ENCODE peak calls at places on chromosomes 16 and 17, in eight cellular contexts. E, T, V, B, L, H, W and R are unnamed samples.

GRCh38 chr17:83053779-83054451 is 25.5 kb upstream of the METRNL start:
- DNase-seq in E (no peak), T (no peak), V (no peak), B (peak), L (no peak), H (no peak), W (no peak), R (peak)

GRCh38 chr16:46719528-46719927 is 28.6 kb downstream of the MYLK3 start:
- DNase-seq in E (no peak), T (no peak), V (no peak), B (no peak), L (no peak), H (no peak), W (no peak), R (no peak)

GRCh38 chr17:15341385-15341849 is at the start of gene TEKT3:
- DNase-seq in E (peak), T (peak), V (peak), B (no peak), L (peak), H (no peak), W (no peak), R (no peak)

GRCh38 chr16:54178491-54178976 is 108.1 kb downstream of the IRX3 start:
- DNase-seq in E (no peak), T (peak), V (no peak), B (no peak), L (no peak), H (no peak), W (no peak), R (no peak)

GRCh38 chr17:29603109-29603674 is 10.3 kb downstream of the ANKRD13B start:
- DNase-seq in E (no peak), T (no peak), V (no peak), B (no peak), L (no peak), H (no peak), W (no peak), R (no peak)

GRCh38 chr17:60947100-60947499 is 269.4 kb downstream of the BCAS3 start:
- DNase-seq in E (no peak), T (no peak), V (no peak), B (no peak), L (no peak), H (peak), W (no peak), R (no peak)

GRCh38 chr17:29566473-29567361 is at the start of gene ABHD15:
- DNase-seq in E (peak), T (peak), V (peak), B (no peak), L (peak), H (no peak), W (no peak), R (no peak)

GRCh38 chr17:67105213-67105612 is 60.9 kb downstream of the CACNG1 start:
- DNase-seq in E (no peak), T (no peak), V (no peak), B (no peak), L (peak), H (no peak), W (no peak), R (no peak)

GRCh38 chr17:8650119-8650499 is 19.6 kb upstream of the MYH10 start:
- DNase-seq in E (no peak), T (no peak), V (no peak), B (no peak), L (no peak), H (no peak), W (no peak), R (no peak)

GRCh38 chr16:23134274-23134673 is 15.0 kb downstream of the USP31 start:
- DNase-seq in E (no peak), T (no peak), V (no peak), B (no peak), L (no peak), H (no peak), W (no peak), R (no peak)

GRCh38 chr17:82901356-82901755 is 61.5 kb upstream of the ZNF750 start:
- DNase-seq in E (no peak), T (no peak), V (no peak), B (no peak), L (no peak), H (no peak), W (no peak), R (no peak)

GRCh38 chr16:4386452-4386813 is 14.8 kb downstream of the VASN start:
- DNase-seq in E (no peak), T (no peak), V (no peak), B (no peak), L (no peak), H (no peak), W (no peak), R (no peak)

GRCh38 chr17:36937961-36938565 is 788 bp downstream of the LHX1 start:
- DNase-seq in E (no peak), T (peak), V (peak), B (no peak), L (no peak), H (no peak), W (no peak), R (no peak)

GRCh38 chr16:11613381-11614303 is 26.9 kb upstream of the LITAF start:
- DNase-seq in E (no peak), T (no peak), V (no peak), B (peak), L (peak), H (no peak), W (no peak), R (no peak)

GRCh38 chr16:525520-526180 is 1.9 kb upstream of the CAPN15 start:
- DNase-seq in E (no peak), T (no peak), V (no peak), B (peak), L (peak), H (no peak), W (peak), R (peak)